ENCODE peak calls at places on chromosomes 6 and 20, in eight cellular contexts. H is fibroblast of pulmonary artery; F is CD4-positive, CD25-positive, alpha-beta regulatory T cell; X is heart left ventricle; O is epithelial cell of esophagus; A is uterus; T is left ventricle myocardium inferior; C is CD8-positive, alpha-beta memory T cell. P is an unnamed sample.

GRCh38 chr20:49323622-49324238 is 45.9 kb upstream of the ZNFX1 start:
- DNase-seq in O (peak), F (peak), A (no peak), C (peak), X (no peak), H (peak), T (no peak), P (no peak)

GRCh38 chr20:16381444-16381843 is 191.8 kb downstream of the KIF16B start:
- DNase-seq in O (no peak), C (no peak), T (no peak), A (no peak), H (no peak), X (no peak), F (no peak), P (no peak)

GRCh38 chr20:37885593-37886507 is 17.1 kb upstream of the VSTM2L start:
- DNase-seq in F (no peak), C (no peak), X (no peak), T (no peak), O (no peak), H (no peak), A (no peak), P (no peak)

GRCh38 chr20:62043131-62043914 is 22.4 kb downstream of the TAF4 start:
- DNase-seq in O (peak), F (no peak), T (peak), X (peak), A (peak), H (peak), C (no peak), P (no peak)

GRCh38 chr6:24935753-24936152 is at the start of gene RIPOR2:
- DNase-seq in C (peak), F (peak), H (no peak), O (peak), A (no peak), X (peak), T (peak), P (no peak)

GRCh38 chr6:161279677-161280365 is 6.0 kb upstream of the AGPAT4 start:
- DNase-seq in H (no peak), F (no peak), T (no peak), A (no peak), X (no peak), C (no peak), O (no peak), P (no peak)

GRCh38 chr6:6915813-6916547 is 191.8 kb upstream of the RREB1 start:
- DNase-seq in A (peak), F (peak), T (peak), H (peak), O (no peak), C (no peak), X (no peak), P (peak)

GRCh38 chr6:158558415-158559306 is 1.2 kb upstream of the TMEM181 start:
- DNase-seq in F (no peak), O (no peak), H (no peak), X (no peak), A (no peak), C (no peak), T (no peak), P (no peak)

GRCh38 chr6:7728855-7729590 is 3.1 kb downstream of the BMP6 start:
- DNase-seq in T (no peak), O (no peak), X (no peak), H (peak), A (no peak), F (no peak), C (no peak), P (no peak)

GRCh38 chr20:51462566-51463276 is 79.8 kb downstream of the NFATC2 start:
- DNase-seq in A (peak), X (peak), C (no peak), H (peak), F (no peak), O (no peak), T (peak), P (no peak)

GRCh38 chr6:110233769-110234374 is 53.6 kb downstream of the CDC40 start:
- DNase-seq in H (peak), F (peak), C (no peak), A (no peak), O (no peak), X (no peak), T (no peak), P (no peak)

GRCh38 chr20:41594514-41595322 is 23.5 kb downstream of the CHD6 start:
- DNase-seq in H (no peak), O (no peak), T (no peak), A (no peak), F (no peak), X (no peak), C (no peak), P (no peak)
- H3K4me3 ChIP-seq in H (no peak), O (no peak), T (no peak), A (no peak), F (no peak), X (no peak), C (no peak), P (no peak)

GRCh38 chr6:151808331-151809241 is 1.1 kb downstream of the ESR1 start:
- DNase-seq in C (no peak), T (no peak), F (no peak), O (peak), X (no peak), A (peak), H (peak), P (peak)

GRCh38 chr6:151804585-151805285 is 2.7 kb upstream of the ESR1 start:
- DNase-seq in H (no peak), O (no peak), A (no peak), C (no peak), T (no peak), F (no peak), X (no peak), P (no peak)

GRCh38 chr6:151805286-151805840 is 2.1 kb upstream of the ESR1 start:
- DNase-seq in A (peak), F (no peak), O (peak), C (no peak), X (no peak), T (peak), H (no peak), P (no peak)

GRCh38 chr6:151806757-151807512 is 547 bp upstream of the ESR1 start:
- DNase-seq in H (no peak), A (peak), T (no peak), F (no peak), O (no peak), X (no peak), C (no peak), P (no peak)

DNA sequence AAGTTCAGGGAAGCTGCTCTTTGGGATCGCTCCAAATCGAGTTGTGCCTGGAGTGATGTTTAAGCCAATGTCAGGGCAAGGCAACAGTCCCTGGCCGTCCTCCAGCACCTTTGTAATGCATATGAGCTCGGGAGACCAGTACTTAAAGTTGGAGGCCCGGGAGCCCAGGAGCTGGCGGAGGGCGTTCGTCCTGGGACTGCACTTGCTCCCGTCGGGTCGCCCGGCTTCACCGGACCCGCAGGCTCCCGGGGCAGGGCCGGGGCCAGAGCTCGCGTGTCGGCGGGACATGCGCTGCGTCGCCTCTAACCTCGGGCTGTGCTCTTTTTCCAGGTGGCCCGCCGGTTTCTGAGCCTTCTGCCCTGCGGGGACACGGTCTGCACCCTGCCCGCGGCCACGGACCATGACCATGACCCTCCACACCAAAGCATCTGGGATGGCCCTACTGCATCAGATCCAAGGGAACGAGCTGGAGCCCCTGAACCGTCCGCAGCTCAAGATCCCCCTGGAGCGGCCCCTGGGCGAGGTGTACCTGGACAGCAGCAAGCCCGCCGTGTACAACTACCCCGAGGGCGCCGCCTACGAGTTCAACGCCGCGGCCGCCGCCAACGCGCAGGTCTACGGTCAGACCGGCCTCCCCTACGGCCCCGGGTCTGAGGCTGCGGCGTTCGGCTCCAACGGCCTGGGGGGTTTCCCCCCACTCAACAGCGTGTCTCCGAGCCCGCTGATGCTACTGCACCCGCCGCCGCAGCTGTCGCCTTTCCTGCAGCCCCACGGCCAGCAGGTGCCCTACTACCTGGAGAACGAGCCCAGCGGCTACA is at the start of gene ESR1:
- DNase-seq in F (peak), H (peak), X (no peak), A (peak), T (peak), C (no peak), O (peak), P (peak)
- H3K4me3 ChIP-seq in F (no peak), H (no peak), X (peak), A (peak), T (peak), C (no peak), O (peak), P (peak)

GRCh38 chr6:128738112-128738511 is 144.8 kb upstream of the LAMA2 start:
- DNase-seq in A (no peak), T (no peak), H (no peak), F (no peak), O (peak), X (no peak), C (no peak), P (no peak)

GRCh38 chr6:128740951-128741350 is 142.0 kb upstream of the LAMA2 start:
- DNase-seq in T (no peak), C (no peak), H (no peak), F (no peak), A (no peak), O (no peak), X (no peak), P (no peak)

GRCh38 chr6:128742900-128743299 is 140.0 kb upstream of the LAMA2 start:
- DNase-seq in X (no peak), T (no peak), A (no peak), F (no peak), H (no peak), O (no peak), C (no peak), P (no peak)

GRCh38 chr6:128736780-128737179 is 146.2 kb upstream of the LAMA2 start:
- DNase-seq in X (no peak), C (no peak), O (no peak), T (no peak), H (no peak), A (no peak), F (no peak), P (no peak)

DNA sequence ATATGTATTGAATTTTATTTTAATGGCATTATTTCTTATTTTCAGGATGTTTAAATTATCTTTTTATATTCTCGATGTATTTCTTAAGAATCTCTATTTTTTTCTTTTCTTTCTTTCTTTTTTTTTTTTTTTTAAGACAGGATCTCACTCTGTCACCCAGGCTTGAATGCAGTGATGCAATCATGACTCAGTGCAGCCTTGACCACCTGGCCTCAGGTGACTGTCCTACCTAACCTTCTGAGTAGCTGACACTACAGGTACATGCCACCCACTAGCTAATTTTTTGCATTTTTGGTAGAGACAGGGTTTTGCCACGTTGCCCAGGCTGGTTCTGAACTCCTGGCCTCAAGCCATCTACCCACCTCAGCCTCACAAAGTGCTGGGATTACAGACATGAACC is 143.8 kb upstream of the LAMA2 start:
- DNase-seq in H (no peak), C (no peak), T (no peak), O (peak), F (no peak), A (no peak), X (no peak), P (no peak)
- H3K4me3 ChIP-seq in H (no peak), C (no peak), T (no peak), O (no peak), F (no peak), A (no peak), X (no peak), P (no peak)

DNA sequence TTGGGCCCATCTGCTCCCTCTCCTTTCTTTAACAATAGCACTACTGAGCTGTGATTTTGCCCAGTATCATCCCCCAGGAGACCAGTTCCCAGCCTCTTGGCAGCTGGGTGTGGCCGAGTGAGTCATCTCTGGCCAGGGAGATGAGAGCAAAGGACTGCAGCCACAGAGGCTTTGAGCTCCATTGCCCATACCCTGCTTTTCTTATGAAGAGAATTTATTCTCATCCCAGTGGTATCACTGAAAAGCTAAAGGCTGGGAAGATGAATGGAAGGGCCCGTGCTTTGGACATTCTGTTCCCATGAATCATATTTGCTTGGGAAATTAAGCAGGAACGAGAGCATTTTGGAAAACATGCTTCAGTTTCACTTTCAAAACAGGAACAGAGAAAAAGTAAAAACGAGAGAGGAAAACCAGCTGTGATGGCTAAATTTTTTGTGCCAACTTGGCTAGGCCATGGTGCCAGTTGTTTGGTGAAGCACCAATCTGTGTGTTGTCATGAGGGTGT is 14.9 kb downstream of the CST3 start:
- DNase-seq in H (peak), A (peak), F (no peak), O (peak), X (no peak), C (no peak), T (peak), P (peak)
- H3K4me3 ChIP-seq in H (peak), A (peak), F (no peak), O (peak), X (peak), C (no peak), T (peak), P (no peak)

DNA sequence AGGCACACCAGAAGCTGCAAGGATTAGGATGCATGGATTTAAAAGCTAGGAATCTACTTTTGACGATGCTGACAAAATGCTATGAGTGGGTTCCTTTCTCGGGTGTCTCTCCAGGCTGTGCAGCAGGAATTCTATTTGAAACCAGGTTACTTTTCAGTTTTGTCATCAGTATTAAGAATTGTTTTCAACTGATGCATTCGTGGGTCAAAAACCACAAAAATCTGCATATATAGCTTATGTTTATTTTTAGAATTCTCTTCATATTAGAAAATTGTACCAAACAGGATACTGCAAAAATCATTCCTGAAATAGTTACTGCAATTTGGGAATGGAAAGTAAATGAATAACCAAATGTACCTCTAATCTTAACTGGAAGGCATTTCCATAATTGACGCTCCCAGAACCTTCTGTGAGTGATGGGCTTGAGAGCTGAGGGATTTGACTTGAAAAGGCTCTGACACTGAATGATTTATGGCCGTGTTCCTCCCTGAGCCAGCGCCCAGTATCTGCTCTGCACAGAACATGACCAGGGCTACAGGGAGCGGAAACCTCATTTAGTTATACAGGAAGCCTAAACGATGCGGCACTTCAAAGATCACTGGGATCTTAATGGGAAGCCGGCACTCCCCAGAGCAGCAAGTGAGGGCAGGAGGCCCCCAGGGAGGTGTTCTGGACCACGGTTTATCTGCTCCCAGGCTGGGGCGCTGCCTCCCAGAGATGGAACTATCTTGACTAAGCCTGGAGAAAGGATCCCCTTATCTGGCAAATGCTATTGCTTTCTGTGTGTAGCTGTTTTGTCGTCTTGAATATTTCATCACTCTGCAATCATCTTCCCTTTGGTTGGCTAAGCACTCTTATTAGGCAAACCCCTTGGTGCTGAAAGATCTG is 445.9 kb downstream of the QKI start:
- DNase-seq in O (no peak), T (peak), A (no peak), C (no peak), X (no peak), H (peak), F (peak), P (no peak)
- H3K4me3 ChIP-seq in O (no peak), T (peak), A (no peak), C (no peak), X (peak), H (no peak), F (no peak), P (no peak)

GRCh38 chr20:13515796-13516533 is 122.8 kb downstream of the TASP1 start:
- DNase-seq in F (no peak), X (no peak), T (no peak), H (no peak), O (no peak), C (no peak), A (no peak), P (no peak)

GRCh38 chr20:13515291-13515690 is 123.4 kb downstream of the TASP1 start:
- DNase-seq in T (no peak), C (no peak), X (no peak), H (no peak), O (no peak), F (no peak), A (no peak), P (no peak)

DNA sequence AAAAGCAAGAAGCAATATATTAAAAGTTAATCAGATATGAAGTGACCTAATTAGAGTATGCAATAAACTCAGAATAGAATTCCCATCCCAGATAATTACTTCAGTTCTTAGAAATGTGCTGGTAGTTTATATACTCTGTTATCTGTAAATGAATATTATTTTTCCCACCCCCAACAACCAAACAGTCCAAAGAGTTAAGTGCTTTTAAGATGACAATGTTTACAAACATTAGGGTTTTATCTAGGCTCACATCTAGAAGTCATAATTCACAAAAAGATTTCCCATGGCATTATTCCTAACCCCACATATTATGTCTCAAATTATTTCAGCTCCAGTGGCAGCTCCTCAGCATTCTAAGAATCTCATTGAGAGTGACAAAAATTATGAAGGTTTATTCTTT is 120.9 kb downstream of the TASP1 start:
- DNase-seq in X (no peak), C (no peak), T (no peak), F (no peak), H (no peak), A (no peak), O (no peak), P (no peak)
- H3K4me3 ChIP-seq in X (no peak), C (no peak), T (no peak), F (no peak), H (no peak), A (no peak), O (no peak), P (no peak)

GRCh38 chr20:43940518-43941225 is 26.0 kb downstream of the TOX2 start:
- DNase-seq in C (no peak), F (peak), X (no peak), H (no peak), T (no peak), O (no peak), A (no peak), P (no peak)

GRCh38 chr20:43942213-43942590 is 27.6 kb downstream of the TOX2 start:
- DNase-seq in X (no peak), C (no peak), F (no peak), T (no peak), A (no peak), O (no peak), H (no peak), P (no peak)

GRCh38 chr20:43942661-43943285 is 28.1 kb downstream of the TOX2 start:
- DNase-seq in C (peak), X (no peak), F (peak), T (no peak), A (no peak), O (peak), H (peak), P (no peak)

GRCh38 chr20:43939762-43940121 is 25.1 kb downstream of the TOX2 start:
- DNase-seq in H (no peak), C (no peak), F (no peak), A (no peak), O (peak), X (no peak), T (no peak), P (no peak)

GRCh38 chr20:43941476-43942212 is 27.0 kb downstream of the TOX2 start:
- DNase-seq in C (no peak), A (no peak), X (no peak), T (no peak), F (no peak), H (peak), O (peak), P (no peak)
- H3K4me3 ChIP-seq in C (peak), A (no peak), X (no peak), T (no peak), F (peak), H (no peak), O (no peak), P (no peak)

GRCh38 chr20:46312075-46312944 is 4.0 kb upstream of the CDH22 start:
- DNase-seq in H (no peak), T (no peak), F (no peak), X (no peak), C (peak), A (no peak), O (no peak), P (no peak)

GRCh38 chr20:46312945-46313861 is 4.9 kb upstream of the CDH22 start:
- DNase-seq in C (no peak), H (no peak), O (no peak), T (no peak), A (no peak), F (no peak), X (no peak), P (no peak)

GRCh38 chr20:46309945-46310344 is 1.6 kb upstream of the CDH22 start:
- DNase-seq in F (no peak), T (no peak), O (no peak), X (no peak), C (no peak), H (no peak), A (no peak), P (no peak)

GRCh38 chr20:46311039-46311650 is 2.8 kb upstream of the CDH22 start:
- DNase-seq in A (no peak), F (no peak), O (peak), C (no peak), X (no peak), T (no peak), H (no peak), P (no peak)

GRCh38 chr20:46311719-46312074 is 3.4 kb upstream of the CDH22 start:
- DNase-seq in A (no peak), T (no peak), O (no peak), H (no peak), F (no peak), C (no peak), X (no peak), P (no peak)
- H3K4me3 ChIP-seq in A (no peak), T (no peak), O (no peak), H (no peak), F (no peak), C (no peak), X (no peak), P (no peak)